ENCODE peak calls at places on chromosomes 7 and 10, in eight cellular contexts. One of them, this sample, is unnamed.

GRCh38 chr10:79192677-79193003 is 123.9 kb downstream of the ZMIZ1 start:
- DNase-seq in heart left ventricle: no peak
- DNase-seq in BJ: no peak
- DNase-seq in breast epithelium: no peak
- DNase-seq in left ventricle myocardium inferior: no peak
- DNase-seq in H1: no peak
- DNase-seq in PC-9: peak
- DNase-seq in endodermal cell: no peak
- DNase-seq in this sample: peak

GRCh38 chr10:123530166-123530870 is 135.8 kb upstream of the GPR26 start:
- DNase-seq in breast epithelium: no peak
- DNase-seq in endodermal cell: peak
- DNase-seq in BJ: no peak
- DNase-seq in left ventricle myocardium inferior: no peak
- DNase-seq in heart left ventricle: no peak
- DNase-seq in H1: no peak
- DNase-seq in PC-9: no peak
- DNase-seq in this sample: no peak

GRCh38 chr10:124599588-124600050 is 138.0 kb downstream of the LHPP start:
- DNase-seq in H1: no peak
- DNase-seq in left ventricle myocardium inferior: no peak
- DNase-seq in BJ: no peak
- DNase-seq in heart left ventricle: no peak
- DNase-seq in PC-9: no peak
- DNase-seq in breast epithelium: no peak
- DNase-seq in endodermal cell: no peak
- DNase-seq in this sample: no peak

GRCh38 chr7:155618708-155619633 is 25.5 kb upstream of the RBM33 start:
- DNase-seq in H1: no peak
- DNase-seq in heart left ventricle: no peak
- DNase-seq in endodermal cell: peak
- DNase-seq in left ventricle myocardium inferior: no peak
- DNase-seq in breast epithelium: no peak
- DNase-seq in PC-9: no peak
- DNase-seq in BJ: no peak
- DNase-seq in this sample: no peak

GRCh38 chr10:20215547-20216152 is 399.4 kb downstream of the PLXDC2 start:
- DNase-seq in H1: peak
- DNase-seq in BJ: no peak
- DNase-seq in PC-9: no peak
- DNase-seq in endodermal cell: peak
- DNase-seq in heart left ventricle: no peak
- DNase-seq in breast epithelium: no peak
- DNase-seq in left ventricle myocardium inferior: no peak
- DNase-seq in this sample: no peak

GRCh38 chr10:131226831-131227740 is 84.4 kb downstream of the TCERG1L start:
- DNase-seq in left ventricle myocardium inferior: no peak
- DNase-seq in H1: no peak
- DNase-seq in PC-9: no peak
- DNase-seq in heart left ventricle: peak
- DNase-seq in BJ: no peak
- DNase-seq in breast epithelium: no peak
- DNase-seq in endodermal cell: no peak
- DNase-seq in this sample: no peak

GRCh38 chr10:23065549-23065948 is 29.8 kb upstream of the MSRB2 start:
- DNase-seq in breast epithelium: peak
- DNase-seq in left ventricle myocardium inferior: peak
- DNase-seq in BJ: peak
- DNase-seq in H1: no peak
- DNase-seq in PC-9: peak
- DNase-seq in heart left ventricle: peak
- DNase-seq in endodermal cell: no peak
- DNase-seq in this sample: peak

GRCh38 chr7:139431010-139431409 is 52.5 kb downstream of the KLRG2 start:
- DNase-seq in H1: no peak
- DNase-seq in PC-9: peak
- DNase-seq in breast epithelium: peak
- DNase-seq in BJ: no peak
- DNase-seq in heart left ventricle: no peak
- DNase-seq in endodermal cell: no peak
- DNase-seq in left ventricle myocardium inferior: no peak
- DNase-seq in this sample: no peak

GRCh38 chr7:84821671-84822534 is 365.0 kb downstream of the SEMA3D start:
- DNase-seq in breast epithelium: no peak
- DNase-seq in BJ: no peak
- DNase-seq in H1: no peak
- DNase-seq in left ventricle myocardium inferior: no peak
- DNase-seq in PC-9: no peak
- DNase-seq in heart left ventricle: no peak
- DNase-seq in endodermal cell: no peak
- DNase-seq in this sample: no peak

GRCh38 chr10:10222288-10222945 is 795.3 kb upstream of the CELF2 start:
- DNase-seq in BJ: no peak
- DNase-seq in left ventricle myocardium inferior: no peak
- DNase-seq in heart left ventricle: no peak
- DNase-seq in breast epithelium: no peak
- DNase-seq in endodermal cell: no peak
- DNase-seq in PC-9: no peak
- DNase-seq in H1: no peak
- DNase-seq in this sample: no peak

GRCh38 chr10:1628757-1629156 is 108.6 kb downstream of the ADARB2 start:
- DNase-seq in left ventricle myocardium inferior: no peak
- DNase-seq in BJ: no peak
- DNase-seq in H1: no peak
- DNase-seq in PC-9: no peak
- DNase-seq in breast epithelium: no peak
- DNase-seq in heart left ventricle: no peak
- DNase-seq in endodermal cell: peak
- DNase-seq in this sample: no peak

GRCh38 chr10:98414932-98415709 is at the start of gene PYROXD2:
- DNase-seq in breast epithelium: peak
- DNase-seq in left ventricle myocardium inferior: peak
- DNase-seq in PC-9: peak
- DNase-seq in heart left ventricle: peak
- DNase-seq in BJ: peak
- DNase-seq in endodermal cell: peak
- DNase-seq in H1: peak
- DNase-seq in this sample: peak

GRCh38 chr10:71351628-71352319 is 32.7 kb downstream of the SLC29A3 start:
- DNase-seq in left ventricle myocardium inferior: peak
- DNase-seq in PC-9: no peak
- DNase-seq in heart left ventricle: no peak
- DNase-seq in BJ: no peak
- DNase-seq in breast epithelium: no peak
- DNase-seq in H1: no peak
- DNase-seq in endodermal cell: no peak
- DNase-seq in this sample: no peak

GRCh38 chr7:99762680-99763327 is 21.2 kb downstream of the CYP3A4 start:
- DNase-seq in PC-9: peak
- DNase-seq in endodermal cell: no peak
- DNase-seq in breast epithelium: no peak
- DNase-seq in left ventricle myocardium inferior: peak
- DNase-seq in H1: no peak
- DNase-seq in BJ: no peak
- DNase-seq in heart left ventricle: no peak
- DNase-seq in this sample: peak

GRCh38 chr10:101007915-101008822 is 8.6 kb downstream of the LZTS2 start:
- DNase-seq in breast epithelium: no peak
- DNase-seq in PC-9: no peak
- DNase-seq in endodermal cell: no peak
- DNase-seq in left ventricle myocardium inferior: no peak
- DNase-seq in H1: no peak
- DNase-seq in heart left ventricle: peak
- DNase-seq in BJ: no peak
- DNase-seq in this sample: no peak

GRCh38 chr7:131130324-131130723 is 197.4 kb upstream of the MKLN1 start:
- DNase-seq in PC-9: no peak
- DNase-seq in breast epithelium: no peak
- DNase-seq in BJ: no peak
- DNase-seq in left ventricle myocardium inferior: no peak
- DNase-seq in H1: no peak
- DNase-seq in endodermal cell: no peak
- DNase-seq in heart left ventricle: no peak
- DNase-seq in this sample: no peak

GRCh38 chr10:85917601-85918000 is 449.0 kb downstream of the GRID1 start:
- DNase-seq in endodermal cell: no peak
- DNase-seq in BJ: no peak
- DNase-seq in PC-9: no peak
- DNase-seq in breast epithelium: no peak
- DNase-seq in heart left ventricle: no peak
- DNase-seq in left ventricle myocardium inferior: no peak
- DNase-seq in H1: no peak
- DNase-seq in this sample: no peak

GRCh38 chr7:129789652-129790051 is 163.1 kb downstream of the UBE2H start:
- DNase-seq in H1: no peak
- DNase-seq in endodermal cell: no peak
- DNase-seq in left ventricle myocardium inferior: no peak
- DNase-seq in PC-9: no peak
- DNase-seq in breast epithelium: no peak
- DNase-seq in BJ: no peak
- DNase-seq in heart left ventricle: no peak
- DNase-seq in this sample: no peak

GRCh38 chr7:102992820-102993531 is 80.2 kb downstream of the LRRC17 start:
- DNase-seq in heart left ventricle: no peak
- DNase-seq in endodermal cell: no peak
- DNase-seq in left ventricle myocardium inferior: no peak
- DNase-seq in PC-9: peak
- DNase-seq in BJ: peak
- DNase-seq in H1: no peak
- DNase-seq in breast epithelium: no peak
- DNase-seq in this sample: peak

GRCh38 chr7:80781146-80781545 is 137.7 kb downstream of the SEMA3C start:
- DNase-seq in left ventricle myocardium inferior: no peak
- DNase-seq in breast epithelium: no peak
- DNase-seq in H1: no peak
- DNase-seq in BJ: no peak
- DNase-seq in heart left ventricle: no peak
- DNase-seq in endodermal cell: no peak
- DNase-seq in PC-9: no peak
- DNase-seq in this sample: no peak

GRCh38 chr7:80781561-80781979 is 137.3 kb downstream of the SEMA3C start:
- DNase-seq in H1: no peak
- DNase-seq in left ventricle myocardium inferior: peak
- DNase-seq in heart left ventricle: no peak
- DNase-seq in BJ: peak
- DNase-seq in breast epithelium: peak
- DNase-seq in PC-9: peak
- DNase-seq in endodermal cell: peak
- DNase-seq in this sample: peak

GRCh38 chr7:80785961-80786360 is 132.9 kb downstream of the SEMA3C start:
- DNase-seq in breast epithelium: no peak
- DNase-seq in heart left ventricle: no peak
- DNase-seq in PC-9: no peak
- DNase-seq in BJ: peak
- DNase-seq in left ventricle myocardium inferior: no peak
- DNase-seq in H1: no peak
- DNase-seq in endodermal cell: no peak
- DNase-seq in this sample: no peak

GRCh38 chr7:80783688-80784327 is 135.0 kb downstream of the SEMA3C start:
- DNase-seq in H1: no peak
- DNase-seq in breast epithelium: no peak
- DNase-seq in endodermal cell: no peak
- DNase-seq in left ventricle myocardium inferior: no peak
- DNase-seq in BJ: no peak
- DNase-seq in heart left ventricle: no peak
- DNase-seq in PC-9: no peak
- DNase-seq in this sample: peak

GRCh38 chr7:80783177-80783687 is 135.6 kb downstream of the SEMA3C start:
- DNase-seq in breast epithelium: no peak
- DNase-seq in endodermal cell: no peak
- DNase-seq in PC-9: no peak
- DNase-seq in heart left ventricle: no peak
- DNase-seq in BJ: no peak
- DNase-seq in left ventricle myocardium inferior: no peak
- DNase-seq in H1: no peak
- DNase-seq in this sample: no peak
- TF ChIP-seq CTCF in breast epithelium: no peak
- TF ChIP-seq CTCF in endodermal cell: no peak
- TF ChIP-seq CTCF in PC-9: no peak
- TF ChIP-seq CTCF in heart left ventricle: no peak
- TF ChIP-seq CTCF in BJ: no peak
- TF ChIP-seq CTCF in left ventricle myocardium inferior: no peak
- TF ChIP-seq CTCF in H1: no peak
- TF ChIP-seq CTCF in this sample: no peak

DNA sequence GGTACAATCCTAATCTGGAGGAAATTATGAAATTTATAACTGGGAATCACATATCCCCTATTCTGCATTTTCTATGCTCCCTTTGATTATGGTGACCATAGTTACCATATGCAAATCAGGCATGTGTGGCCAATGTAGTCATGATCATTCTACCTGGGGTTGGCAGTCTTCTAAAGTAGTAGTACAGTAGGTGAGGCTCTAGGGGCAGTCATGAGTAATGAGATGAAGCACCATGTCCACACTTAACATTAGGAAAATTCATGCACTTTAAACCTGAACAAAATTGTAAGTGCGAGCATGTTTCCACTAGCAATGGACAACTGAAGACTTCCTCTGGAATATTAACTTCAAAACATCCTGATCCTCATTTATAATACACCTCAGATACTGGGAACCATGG is 545.9 kb downstream of the SUGCT start:
- DNase-seq in PC-9: no peak
- DNase-seq in BJ: no peak
- DNase-seq in endodermal cell: no peak
- DNase-seq in left ventricle myocardium inferior: no peak
- DNase-seq in heart left ventricle: no peak
- DNase-seq in breast epithelium: no peak
- DNase-seq in H1: no peak
- DNase-seq in this sample: peak
- TF ChIP-seq CTCF in PC-9: peak
- TF ChIP-seq CTCF in BJ: peak
- TF ChIP-seq CTCF in endodermal cell: peak
- TF ChIP-seq CTCF in left ventricle myocardium inferior: peak
- TF ChIP-seq CTCF in heart left ventricle: peak
- TF ChIP-seq CTCF in breast epithelium: no peak
- TF ChIP-seq CTCF in H1: peak
- TF ChIP-seq CTCF in this sample: peak

GRCh38 chr10:92848441-92849233 is at the start of gene EXOC6:
- DNase-seq in breast epithelium: peak
- DNase-seq in PC-9: peak
- DNase-seq in BJ: no peak
- DNase-seq in heart left ventricle: peak
- DNase-seq in H1: no peak
- DNase-seq in endodermal cell: peak
- DNase-seq in left ventricle myocardium inferior: peak
- DNase-seq in this sample: peak
- TF ChIP-seq CTCF in breast epithelium: no peak
- TF ChIP-seq CTCF in PC-9: no peak
- TF ChIP-seq CTCF in BJ: no peak
- TF ChIP-seq CTCF in heart left ventricle: peak
- TF ChIP-seq CTCF in H1: no peak
- TF ChIP-seq CTCF in endodermal cell: peak
- TF ChIP-seq CTCF in left ventricle myocardium inferior: peak
- TF ChIP-seq CTCF in this sample: peak

DNA sequence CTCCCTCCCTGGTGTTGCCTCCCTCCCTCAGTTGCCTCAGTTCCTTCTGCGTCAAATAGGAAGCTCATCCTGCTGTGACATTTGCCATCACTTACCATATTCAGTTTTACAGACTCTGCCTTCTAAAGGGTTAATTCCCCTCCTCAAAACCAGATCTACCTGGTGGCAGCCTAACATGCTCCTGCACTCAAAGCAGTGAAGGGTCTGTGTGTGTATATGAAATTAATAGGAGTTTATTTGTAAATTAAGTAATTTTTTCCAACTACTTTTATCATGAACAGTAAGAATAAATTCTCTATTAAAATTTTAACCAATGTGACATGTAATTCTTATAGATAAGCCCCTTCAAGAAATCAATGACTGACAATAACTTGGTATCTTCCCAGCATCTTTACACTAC is 158.6 kb upstream of the INSYN2A start:
- DNase-seq in left ventricle myocardium inferior: no peak
- DNase-seq in breast epithelium: no peak
- DNase-seq in endodermal cell: no peak
- DNase-seq in H1: no peak
- DNase-seq in PC-9: no peak
- DNase-seq in BJ: no peak
- DNase-seq in heart left ventricle: no peak
- DNase-seq in this sample: no peak
- TF ChIP-seq CTCF in left ventricle myocardium inferior: peak
- TF ChIP-seq CTCF in breast epithelium: no peak
- TF ChIP-seq CTCF in endodermal cell: peak
- TF ChIP-seq CTCF in H1: no peak
- TF ChIP-seq CTCF in PC-9: peak
- TF ChIP-seq CTCF in BJ: peak
- TF ChIP-seq CTCF in heart left ventricle: no peak
- TF ChIP-seq CTCF in this sample: no peak